ENCODE peak calls at places on chromosome 10, in ten cellular contexts. One of them, this sample, is unnamed.

GRCh38 chr10:119138341-119139306 is 26.9 kb downstream of the SFXN4 start:
- DNase-seq in NCI-H446: no peak
- DNase-seq in choroid plexus epithelial cell: no peak
- DNase-seq in stimulated activated CD4-positive, alpha-beta T cell treated with anti-CD3 and anti-CD28 coated beads, Interleukin-15, amount 100 ng/mL, for 24 hours: no peak
- DNase-seq in NCI-H460: no peak
- DNase-seq in non-pigmented ciliary epithelial cell: no peak
- DNase-seq in heart right ventricle: no peak
- DNase-seq in WTC11: no peak
- DNase-seq in activated CD8-positive, alpha-beta memory T cell treated with anti-CD3 and anti-CD28 coated beads, Interleukin-2, amount 50 U/mL, for 48 hours: no peak
- DNase-seq in osteocyte: no peak
- DNase-seq in this sample: no peak

GRCh38 chr10:21687197-21687993 is 153.4 kb downstream of the MLLT10 start:
- DNase-seq in NCI-H446: no peak
- DNase-seq in NCI-H460: peak
- DNase-seq in osteocyte: no peak
- DNase-seq in non-pigmented ciliary epithelial cell: no peak
- DNase-seq in WTC11: no peak
- DNase-seq in heart right ventricle: no peak
- DNase-seq in stimulated activated CD4-positive, alpha-beta T cell treated with anti-CD3 and anti-CD28 coated beads, Interleukin-15, amount 100 ng/mL, for 24 hours: no peak
- DNase-seq in choroid plexus epithelial cell: peak
- DNase-seq in activated CD8-positive, alpha-beta memory T cell treated with anti-CD3 and anti-CD28 coated beads, Interleukin-2, amount 50 U/mL, for 48 hours: no peak
- DNase-seq in this sample: peak

GRCh38 chr10:63261496-63261895 is 128.4 kb downstream of the NRBF2 start:
- DNase-seq in NCI-H446: no peak
- DNase-seq in heart right ventricle: no peak
- DNase-seq in NCI-H460: no peak
- DNase-seq in osteocyte: no peak
- DNase-seq in non-pigmented ciliary epithelial cell: no peak
- DNase-seq in choroid plexus epithelial cell: no peak
- DNase-seq in activated CD8-positive, alpha-beta memory T cell treated with anti-CD3 and anti-CD28 coated beads, Interleukin-2, amount 50 U/mL, for 48 hours: no peak
- DNase-seq in WTC11: no peak
- DNase-seq in stimulated activated CD4-positive, alpha-beta T cell treated with anti-CD3 and anti-CD28 coated beads, Interleukin-15, amount 100 ng/mL, for 24 hours: no peak
- DNase-seq in this sample: no peak

GRCh38 chr10:102781921-102782542 is 38.3 kb downstream of the WBP1L start:
- DNase-seq in NCI-H446: no peak
- DNase-seq in choroid plexus epithelial cell: peak
- DNase-seq in WTC11: no peak
- DNase-seq in non-pigmented ciliary epithelial cell: no peak
- DNase-seq in osteocyte: no peak
- DNase-seq in stimulated activated CD4-positive, alpha-beta T cell treated with anti-CD3 and anti-CD28 coated beads, Interleukin-15, amount 100 ng/mL, for 24 hours: no peak
- DNase-seq in heart right ventricle: no peak
- DNase-seq in activated CD8-positive, alpha-beta memory T cell treated with anti-CD3 and anti-CD28 coated beads, Interleukin-2, amount 50 U/mL, for 48 hours: no peak
- DNase-seq in NCI-H460: peak
- DNase-seq in this sample: no peak

GRCh38 chr10:8112942-8113442 is 58.5 kb downstream of the GATA3 start:
- DNase-seq in stimulated activated CD4-positive, alpha-beta T cell treated with anti-CD3 and anti-CD28 coated beads, Interleukin-15, amount 100 ng/mL, for 24 hours: no peak
- DNase-seq in activated CD8-positive, alpha-beta memory T cell treated with anti-CD3 and anti-CD28 coated beads, Interleukin-2, amount 50 U/mL, for 48 hours: no peak
- DNase-seq in choroid plexus epithelial cell: no peak
- DNase-seq in osteocyte: no peak
- DNase-seq in WTC11: no peak
- DNase-seq in NCI-H446: no peak
- DNase-seq in non-pigmented ciliary epithelial cell: no peak
- DNase-seq in heart right ventricle: no peak
- DNase-seq in NCI-H460: no peak
- DNase-seq in this sample: no peak

GRCh38 chr10:115084434-115084833 is 8.7 kb upstream of the ATRNL1 start:
- DNase-seq in non-pigmented ciliary epithelial cell: no peak
- DNase-seq in osteocyte: no peak
- DNase-seq in choroid plexus epithelial cell: no peak
- DNase-seq in heart right ventricle: no peak
- DNase-seq in NCI-H446: no peak
- DNase-seq in activated CD8-positive, alpha-beta memory T cell treated with anti-CD3 and anti-CD28 coated beads, Interleukin-2, amount 50 U/mL, for 48 hours: no peak
- DNase-seq in WTC11: no peak
- DNase-seq in stimulated activated CD4-positive, alpha-beta T cell treated with anti-CD3 and anti-CD28 coated beads, Interleukin-15, amount 100 ng/mL, for 24 hours: no peak
- DNase-seq in NCI-H460: no peak
- DNase-seq in this sample: no peak

GRCh38 chr10:120400601-120401000 is 56.4 kb upstream of the PLPP4 start:
- DNase-seq in osteocyte: no peak
- DNase-seq in NCI-H446: no peak
- DNase-seq in non-pigmented ciliary epithelial cell: peak
- DNase-seq in heart right ventricle: no peak
- DNase-seq in activated CD8-positive, alpha-beta memory T cell treated with anti-CD3 and anti-CD28 coated beads, Interleukin-2, amount 50 U/mL, for 48 hours: no peak
- DNase-seq in stimulated activated CD4-positive, alpha-beta T cell treated with anti-CD3 and anti-CD28 coated beads, Interleukin-15, amount 100 ng/mL, for 24 hours: no peak
- DNase-seq in NCI-H460: no peak
- DNase-seq in WTC11: no peak
- DNase-seq in choroid plexus epithelial cell: peak
- DNase-seq in this sample: no peak

GRCh38 chr10:93550634-93551033 is 15.8 kb upstream of the FFAR4 start:
- DNase-seq in choroid plexus epithelial cell: no peak
- DNase-seq in activated CD8-positive, alpha-beta memory T cell treated with anti-CD3 and anti-CD28 coated beads, Interleukin-2, amount 50 U/mL, for 48 hours: no peak
- DNase-seq in osteocyte: no peak
- DNase-seq in stimulated activated CD4-positive, alpha-beta T cell treated with anti-CD3 and anti-CD28 coated beads, Interleukin-15, amount 100 ng/mL, for 24 hours: no peak
- DNase-seq in WTC11: no peak
- DNase-seq in non-pigmented ciliary epithelial cell: no peak
- DNase-seq in NCI-H446: no peak
- DNase-seq in heart right ventricle: no peak
- DNase-seq in NCI-H460: no peak
- DNase-seq in this sample: no peak

GRCh38 chr10:17343118-17343517 is 111.3 kb downstream of the ST8SIA6 start:
- DNase-seq in stimulated activated CD4-positive, alpha-beta T cell treated with anti-CD3 and anti-CD28 coated beads, Interleukin-15, amount 100 ng/mL, for 24 hours: no peak
- DNase-seq in NCI-H446: no peak
- DNase-seq in heart right ventricle: no peak
- DNase-seq in WTC11: no peak
- DNase-seq in osteocyte: no peak
- DNase-seq in activated CD8-positive, alpha-beta memory T cell treated with anti-CD3 and anti-CD28 coated beads, Interleukin-2, amount 50 U/mL, for 48 hours: no peak
- DNase-seq in non-pigmented ciliary epithelial cell: no peak
- DNase-seq in choroid plexus epithelial cell: no peak
- DNase-seq in NCI-H460: no peak
- DNase-seq in this sample: no peak

GRCh38 chr10:98956576-98957260 is 278.9 kb downstream of the HPSE2 start:
- DNase-seq in NCI-H446: no peak
- DNase-seq in activated CD8-positive, alpha-beta memory T cell treated with anti-CD3 and anti-CD28 coated beads, Interleukin-2, amount 50 U/mL, for 48 hours: no peak
- DNase-seq in NCI-H460: no peak
- DNase-seq in non-pigmented ciliary epithelial cell: no peak
- DNase-seq in choroid plexus epithelial cell: peak
- DNase-seq in heart right ventricle: no peak
- DNase-seq in osteocyte: no peak
- DNase-seq in WTC11: no peak
- DNase-seq in stimulated activated CD4-positive, alpha-beta T cell treated with anti-CD3 and anti-CD28 coated beads, Interleukin-15, amount 100 ng/mL, for 24 hours: no peak
- DNase-seq in this sample: peak

This sample was measured in LoVo.